ENCODE peak calls at places on chromosomes 5 and 9, in eight cellular contexts. R is GM04503; P is AG04449; X is activated CD4-positive, CD25-positive, alpha-beta regulatory T cell treated with anti-CD3 and anti-CD28 coated beads, Interleukin-2, amount 50 U/mL, for 72 hours; A is HS-5; U is effector memory CD8-positive, alpha-beta T cell; V is stimulated activated CD4-positive, alpha-beta T cell treated with anti-CD3 and anti-CD28 coated beads, Interleukin-2, amount 100 ng/mL, for 48 hours; Y is upper lobe of right lung. E is an unnamed sample.

GRCh38 chr5:164336906-164337305 is 831.5 kb downstream of the MAT2B start:
- DNase-seq in P (peak), Y (no peak), V (no peak), R (no peak), X (no peak), U (no peak), A (peak), E (no peak)

GRCh38 chr5:132473608-132474007 is 17.0 kb downstream of the IRF1 start:
- DNase-seq in Y (peak), R (no peak), V (no peak), P (no peak), U (peak), X (no peak), A (no peak), E (no peak)

GRCh38 chr5:157718529-157718928 is 12.7 kb upstream of the THG1L start:
- DNase-seq in V (no peak), Y (no peak), X (no peak), R (peak), U (no peak), P (no peak), A (peak), E (peak)

GRCh38 chr5:161271816-161272215 is 274.7 kb downstream of the GABRB2 start:
- DNase-seq in A (no peak), Y (no peak), R (no peak), P (no peak), U (no peak), V (no peak), X (no peak), E (no peak)

GRCh38 chr5:124519396-124519795 is 227.0 kb downstream of the ZNF608 start:
- DNase-seq in V (no peak), Y (no peak), A (peak), P (peak), R (peak), X (no peak), U (no peak), E (no peak)

GRCh38 chr5:178774446-178774845 is 44.0 kb upstream of the ZNF354A start:
- DNase-seq in X (no peak), U (no peak), Y (no peak), R (no peak), V (no peak), P (no peak), A (no peak), E (no peak)

GRCh38 chr5:137367951-137368350 is 131.2 kb downstream of the SPOCK1 start:
- DNase-seq in R (no peak), Y (no peak), X (no peak), V (no peak), P (no peak), A (no peak), U (no peak), E (no peak)

GRCh38 chr9:37392272-37392671 is 30.2 kb upstream of the GRHPR start:
- DNase-seq in X (no peak), V (no peak), R (no peak), A (no peak), U (no peak), Y (no peak), P (no peak), E (no peak)

GRCh38 chr5:142600611-142601360 is 85.1 kb downstream of the FGF1 start:
- DNase-seq in Y (no peak), A (no peak), X (no peak), V (no peak), R (no peak), U (no peak), P (no peak), E (no peak)

E was measured in GDM1.